ENCODE peak calls at places on chromosomes 4 and X, in six cellular contexts. B is IMR-90, L is neuronal stem cell, U is H1, X is H9, C is mesenchymal stem cell. S is an unnamed sample.

GRCh38 chr4:157804169-157804543 is 368.7 kb downstream of the GASK1B start:
- DNase-seq in X (no peak), U (no peak), L (no peak), C (no peak), B (no peak), S (no peak)

GRCh38 chrX:145816607-145817298 is 876 bp upstream of the SLITRK2 start:
- DNase-seq in X (no peak), B (no peak), L (no peak), U (no peak), C (no peak), S (no peak)

GRCh38 chr4:47829438-47829837 is 8.4 kb downstream of the CORIN start:
- DNase-seq in C (no peak), U (no peak), L (no peak), X (no peak), B (no peak), S (no peak)

GRCh38 chrX:152138388-152138784 is at the start of gene MAGEA10:
- DNase-seq in L (no peak), C (no peak), B (no peak), U (no peak), X (no peak), S (no peak)

GRCh38 chr4:133969202-133969873 is 232.3 kb downstream of the PABPC4L start:
- DNase-seq in B (peak), C (peak), L (no peak), U (no peak), X (no peak), S (peak)

GRCh38 chr4:103372002-103372558 is 173.9 kb upstream of the CENPE start:
- DNase-seq in C (no peak), U (no peak), L (no peak), B (no peak), X (no peak), S (no peak)

GRCh38 chr4:1177274-1178141 is 5.1 kb upstream of the SPON2 start:
- DNase-seq in L (no peak), C (no peak), B (no peak), X (no peak), U (no peak), S (no peak)

GRCh38 chr4:102647117-102647516 is 113.7 kb downstream of the MANBA start:
- DNase-seq in C (no peak), L (no peak), U (no peak), X (no peak), B (no peak), S (no peak)

GRCh38 chr4:77199276-77199675 is 42.3 kb downstream of the CCNG2 start:
- DNase-seq in L (no peak), C (no peak), B (no peak), U (no peak), X (no peak), S (no peak)

GRCh38 chrX:431492-432132 is 44.9 kb upstream of the PPP2R3B start:
- DNase-seq in U (no peak), B (no peak), X (no peak), C (no peak), L (no peak), S (no peak)

GRCh38 chr4:140637836-140638235 is 69.1 kb upstream of the UCP1 start:
- DNase-seq in L (no peak), U (no peak), X (peak), B (no peak), C (no peak), S (peak)

GRCh38 chrX:153766098-153766817 is 2.2 kb downstream of the PLXNB3 start:
- DNase-seq in C (peak), U (no peak), L (no peak), X (peak), B (peak), S (peak)

GRCh38 chrX:856901-857300 is 226.3 kb downstream of the SHOX start:
- DNase-seq in L (no peak), C (no peak), B (no peak), X (no peak), U (peak), S (no peak)

GRCh38 chrX:38216642-38217041 is 4.0 kb downstream of the SRPX start:
- DNase-seq in L (no peak), B (no peak), C (no peak), X (no peak), U (no peak), S (no peak)

GRCh38 chrX:111006119-111006518 is 89.9 kb upstream of the PAK3 start:
- DNase-seq in U (no peak), B (no peak), X (no peak), C (no peak), L (no peak), S (no peak)

GRCh38 chrX:150502979-150503897 is 65.2 kb upstream of the MTM1 start:
- DNase-seq in U (no peak), L (no peak), B (no peak), C (no peak), X (no peak), S (no peak)

GRCh38 chrX:10486373-10486772 is 134.0 kb downstream of the MID1 start:
- DNase-seq in U (no peak), X (no peak), B (peak), L (no peak), C (peak), S (no peak)

GRCh38 chr4:174116021-174116420 is 167.4 kb downstream of the FBXO8 start:
- DNase-seq in U (no peak), C (no peak), L (no peak), B (no peak), X (no peak), S (no peak)

GRCh38 chrX:19303216-19303880 is 40.4 kb upstream of the PDHA1 start:
- DNase-seq in C (peak), U (no peak), X (no peak), B (peak), L (no peak), S (no peak)

GRCh38 chrX:68428431-68428830 is 4.9 kb downstream of the OPHN1 start:
- DNase-seq in B (peak), L (no peak), C (peak), X (no peak), U (no peak), S (no peak)

GRCh38 chrX:134013528-134013927 is 28.1 kb upstream of the GPC3 start:
- DNase-seq in U (no peak), B (no peak), X (no peak), C (no peak), L (no peak), S (no peak)

GRCh38 chr4:6526696-6527095 is 48.3 kb upstream of the MAN2B2 start:
- DNase-seq in U (no peak), L (no peak), C (no peak), X (peak), B (no peak), S (peak)

GRCh38 chrX:46642145-46642544 is 68.6 kb downstream of the CHST7 start:
- DNase-seq in B (peak), C (peak), X (no peak), L (no peak), U (no peak), S (peak)

GRCh38 chr4:147195386-147195785 is 249.7 kb upstream of the TTC29 start:
- DNase-seq in B (peak), X (no peak), U (no peak), C (no peak), L (no peak), S (no peak)

GRCh38 chr4:9927317-9928007 is 93.8 kb downstream of the SLC2A9 start:
- DNase-seq in C (no peak), U (no peak), B (no peak), X (no peak), L (no peak), S (no peak)

GRCh38 chr4:86280246-86280645 is 79.6 kb downstream of the MAPK10 start:
- DNase-seq in U (no peak), L (no peak), B (no peak), C (no peak), X (no peak), S (no peak)
- H3K4me2 ChIP-seq in U (no peak), L (no peak), B (no peak), C (no peak), X (no peak), S (no peak)

DNA sequence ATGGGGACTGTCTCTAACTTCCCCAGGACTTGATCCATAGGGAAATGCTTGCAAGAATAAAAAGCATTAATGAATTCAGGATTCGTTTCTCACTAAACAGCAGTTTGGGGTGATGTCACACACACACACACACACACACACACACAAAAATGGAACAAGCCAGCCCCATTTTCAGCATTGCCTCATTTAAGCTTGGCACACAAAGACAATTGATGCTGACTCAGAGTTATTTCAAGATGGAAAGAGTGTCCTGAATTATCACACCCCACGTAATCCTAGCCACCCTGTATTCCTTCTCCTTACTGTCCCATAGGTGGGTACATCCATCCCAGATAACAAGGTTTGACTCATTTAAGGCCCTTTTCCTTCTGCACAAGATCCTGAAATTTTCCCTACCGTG is 345.1 kb upstream of the HS3ST1 start:
- DNase-seq in U (no peak), X (no peak), B (no peak), L (no peak), C (no peak), S (no peak)
- H2BK15ac ChIP-seq in U (no peak), X (no peak), B (no peak), L (no peak), C (no peak), S (no peak)

GRCh38 chr4:25075851-25076250 is 45.1 kb upstream of the LGI2 start:
- DNase-seq in U (no peak), X (no peak), L (no peak), B (no peak), C (no peak), S (no peak)
- H3K4me2 ChIP-seq in U (no peak), X (no peak), L (no peak), B (no peak), C (no peak), S (no peak)

DNA sequence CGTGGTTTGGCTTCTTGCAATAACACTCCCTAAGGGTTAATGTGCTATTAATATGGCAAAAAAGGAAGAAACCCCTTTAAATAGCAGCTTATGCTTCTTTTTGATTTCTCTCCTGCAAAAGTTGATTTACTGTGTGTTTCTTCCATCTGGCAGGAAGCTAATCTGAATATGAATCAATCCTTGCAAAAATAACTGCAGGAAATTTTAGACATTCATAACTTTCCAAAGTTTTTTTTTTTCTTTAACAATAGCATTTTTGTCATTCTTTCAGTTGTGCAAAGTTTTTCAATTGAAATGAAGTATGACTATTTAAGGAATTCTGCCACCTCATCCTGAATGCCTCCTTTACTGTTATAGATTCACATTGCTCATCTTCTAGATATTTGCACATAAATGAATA is 115.6 kb downstream of the SPANXA1 start:
- DNase-seq in U (no peak), L (no peak), X (no peak), B (peak), C (no peak), S (no peak)
- H2BK15ac ChIP-seq in U (no peak), L (no peak), X (no peak), B (no peak), C (no peak), S (no peak)

GRCh38 chr4:107801766-107802211 is 22.9 kb upstream of the SGMS2 start:
- DNase-seq in U (no peak), L (no peak), X (no peak), C (peak), B (peak), S (no peak)
- H3K4me2 ChIP-seq in U (no peak), L (no peak), X (no peak), C (no peak), B (no peak), S (no peak)

GRCh38 chrX:44035576-44035975 is 62.4 kb upstream of the NDP start:
- DNase-seq in C (no peak), U (no peak), L (no peak), X (no peak), B (no peak), S (no peak)

GRCh38 chrX:44036336-44036735 is 63.1 kb upstream of the NDP start:
- DNase-seq in C (peak), U (no peak), L (no peak), B (peak), X (no peak), S (peak)

GRCh38 chrX:44032479-44032878 is 59.3 kb upstream of the NDP start:
- DNase-seq in X (no peak), C (no peak), B (no peak), U (no peak), L (no peak), S (no peak)
- H2BK15ac ChIP-seq in X (no peak), C (no peak), B (no peak), U (no peak), L (no peak), S (no peak)